ENCODE peak calls at places on chromosome 3, in four cellular contexts. One of them, this sample, is unnamed.

GRCh38 chr3:128489860-128490649 is 2.9 kb downstream of the GATA2 start:
- DNase-seq in SK-N-SH: no peak
- DNase-seq in H1: peak
- DNase-seq in GM12878: no peak
- DNase-seq in this sample: peak

GRCh38 chr3:111619833-111620232 is 24.7 kb upstream of the ZBED2 start:
- DNase-seq in SK-N-SH: no peak
- DNase-seq in H1: no peak
- DNase-seq in GM12878: no peak
- DNase-seq in this sample: no peak

GRCh38 chr3:51734572-51734907 is 27.7 kb downstream of the GRM2 start:
- DNase-seq in SK-N-SH: no peak
- DNase-seq in H1: no peak
- DNase-seq in GM12878: no peak
- DNase-seq in this sample: no peak

GRCh38 chr3:60064210-60065178 is 1014.7 kb upstream of the CFAP20DC start:
- DNase-seq in SK-N-SH: no peak
- DNase-seq in H1: no peak
- DNase-seq in GM12878: no peak
- DNase-seq in this sample: no peak

GRCh38 chr3:106036706-106037105 is 167.9 kb upstream of the CBLB start:
- DNase-seq in SK-N-SH: no peak
- DNase-seq in H1: no peak
- DNase-seq in GM12878: no peak
- DNase-seq in this sample: no peak

GRCh38 chr3:143315766-143316165 is 196.2 kb downstream of the CHST2 start:
- DNase-seq in SK-N-SH: no peak
- DNase-seq in H1: no peak
- DNase-seq in GM12878: no peak
- DNase-seq in this sample: no peak

GRCh38 chr3:34568766-34569165 is 770.3 kb downstream of the PDCD6IP start:
- DNase-seq in SK-N-SH: no peak
- DNase-seq in H1: no peak
- DNase-seq in GM12878: no peak
- DNase-seq in this sample: no peak

GRCh38 chr3:111895079-111895478 is 36.0 kb downstream of the PHLDB2 start:
- DNase-seq in SK-N-SH: peak
- DNase-seq in H1: no peak
- DNase-seq in GM12878: no peak
- DNase-seq in this sample: peak

GRCh38 chr3:13016083-13016725 is 57.0 kb downstream of the IQSEC1 start:
- DNase-seq in SK-N-SH: no peak
- DNase-seq in H1: no peak
- DNase-seq in GM12878: peak
- DNase-seq in this sample: no peak

GRCh38 chr3:136893848-136894443 is 31.9 kb downstream of the NCK1 start:
- DNase-seq in SK-N-SH: no peak
- DNase-seq in H1: no peak
- DNase-seq in GM12878: no peak
- DNase-seq in this sample: peak

GRCh38 chr3:98371853-98372252 is 18.2 kb downstream of the OR5K4 start:
- DNase-seq in SK-N-SH: no peak
- DNase-seq in H1: no peak
- DNase-seq in GM12878: no peak
- DNase-seq in this sample: no peak

GRCh38 chr3:113211370-113212154 is at the start of gene BOC:
- DNase-seq in SK-N-SH: peak
- DNase-seq in H1: no peak
- DNase-seq in GM12878: no peak
- DNase-seq in this sample: no peak

GRCh38 chr3:195757371-195757770 is 36.6 kb downstream of the MUC20 start:
- DNase-seq in SK-N-SH: peak
- DNase-seq in H1: no peak
- DNase-seq in GM12878: no peak
- DNase-seq in this sample: no peak

GRCh38 chr3:157865449-157865862 is 240.8 kb downstream of the SHOX2 start:
- DNase-seq in SK-N-SH: no peak
- DNase-seq in H1: peak
- DNase-seq in GM12878: peak
- DNase-seq in this sample: peak

GRCh38 chr3:194617827-194618226 is 15.4 kb downstream of the TMEM44 start:
- DNase-seq in SK-N-SH: no peak
- DNase-seq in H1: no peak
- DNase-seq in GM12878: no peak
- DNase-seq in this sample: no peak

GRCh38 chr3:194620192-194620591 is 13.0 kb downstream of the TMEM44 start:
- DNase-seq in SK-N-SH: no peak
- DNase-seq in H1: no peak
- DNase-seq in GM12878: no peak
- DNase-seq in this sample: no peak

GRCh38 chr3:194618858-194619608 is 14.2 kb downstream of the TMEM44 start:
- DNase-seq in SK-N-SH: no peak
- DNase-seq in H1: no peak
- DNase-seq in GM12878: no peak
- DNase-seq in this sample: no peak

GRCh38 chr3:194621947-194622346 is 11.3 kb downstream of the TMEM44 start:
- DNase-seq in SK-N-SH: no peak
- DNase-seq in H1: no peak
- DNase-seq in GM12878: no peak
- DNase-seq in this sample: no peak

GRCh38 chr3:194619741-194620140 is 13.5 kb downstream of the TMEM44 start:
- DNase-seq in SK-N-SH: no peak
- DNase-seq in H1: no peak
- DNase-seq in GM12878: no peak
- DNase-seq in this sample: no peak
- TF ChIP-seq TCF12 in SK-N-SH: no peak
- TF ChIP-seq TCF12 in H1: no peak
- TF ChIP-seq TCF12 in GM12878: no peak
- TF ChIP-seq TCF12 in this sample: no peak

GRCh38 chr3:188133219-188133618 is 20.7 kb upstream of the LPP start:
- DNase-seq in SK-N-SH: no peak
- DNase-seq in H1: no peak
- DNase-seq in GM12878: no peak
- DNase-seq in this sample: no peak
- TF ChIP-seq TCF12 in SK-N-SH: no peak
- TF ChIP-seq TCF12 in H1: no peak
- TF ChIP-seq TCF12 in GM12878: no peak
- TF ChIP-seq TCF12 in this sample: no peak

GRCh38 chr3:134252766-134253165 is 2.1 kb upstream of the RYK start:
- DNase-seq in SK-N-SH: no peak
- DNase-seq in H1: no peak
- DNase-seq in GM12878: no peak
- DNase-seq in this sample: no peak

GRCh38 chr3:134251731-134252391 is 1.2 kb upstream of the RYK start:
- DNase-seq in SK-N-SH: peak
- DNase-seq in H1: no peak
- DNase-seq in GM12878: no peak
- DNase-seq in this sample: peak

GRCh38 chr3:134249935-134250716 is 533 bp downstream of the RYK start:
- DNase-seq in SK-N-SH: peak
- DNase-seq in H1: peak
- DNase-seq in GM12878: no peak
- DNase-seq in this sample: peak

GRCh38 chr3:134249442-134249841 is 1.2 kb downstream of the RYK start:
- DNase-seq in SK-N-SH: no peak
- DNase-seq in H1: no peak
- DNase-seq in GM12878: no peak
- DNase-seq in this sample: no peak

DNA sequence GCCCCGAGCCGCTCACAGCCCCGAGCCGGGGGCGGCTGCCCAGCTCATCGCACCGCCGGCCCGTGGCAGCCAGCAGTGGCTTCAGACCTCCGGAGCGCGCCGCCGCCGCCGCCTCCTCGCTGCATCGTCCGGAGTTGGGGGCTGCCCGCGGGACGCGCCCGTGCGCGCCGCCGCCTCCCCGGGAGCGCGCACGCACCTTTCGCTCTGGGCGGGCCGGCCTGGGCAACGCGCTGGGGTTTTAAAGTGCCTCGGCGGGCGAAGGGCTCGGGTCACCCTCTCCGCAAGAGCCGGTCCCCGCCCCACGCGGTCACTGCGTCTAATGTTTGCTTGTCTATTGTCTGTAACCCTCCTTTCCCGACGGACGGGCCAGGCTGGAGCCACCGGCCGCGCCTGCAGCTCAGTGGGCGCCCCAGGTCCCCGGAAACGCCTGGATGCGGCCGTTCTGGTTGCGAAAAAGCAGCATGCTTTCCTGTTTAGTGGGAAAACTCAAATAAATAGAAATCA is at the start of gene RYK:
- DNase-seq in SK-N-SH: peak
- DNase-seq in H1: peak
- DNase-seq in GM12878: no peak
- DNase-seq in this sample: peak
- TF ChIP-seq TCF12 in SK-N-SH: no peak
- TF ChIP-seq TCF12 in H1: no peak
- TF ChIP-seq TCF12 in GM12878: no peak
- TF ChIP-seq TCF12 in this sample: peak

GRCh38 chr3:196889844-196890243 is 22.1 kb downstream of the SENP5 start:
- DNase-seq in SK-N-SH: no peak
- DNase-seq in H1: no peak
- DNase-seq in GM12878: no peak
- DNase-seq in this sample: no peak
- TF ChIP-seq TCF12 in SK-N-SH: no peak
- TF ChIP-seq TCF12 in H1: no peak
- TF ChIP-seq TCF12 in GM12878: no peak
- TF ChIP-seq TCF12 in this sample: no peak

GRCh38 chr3:18679226-18679625 is 254.1 kb upstream of the SATB1 start:
- DNase-seq in SK-N-SH: no peak
- DNase-seq in H1: no peak
- DNase-seq in GM12878: no peak
- DNase-seq in this sample: no peak
- TF ChIP-seq TCF12 in SK-N-SH: no peak
- TF ChIP-seq TCF12 in H1: no peak
- TF ChIP-seq TCF12 in GM12878: no peak
- TF ChIP-seq TCF12 in this sample: no peak

GRCh38 chr3:146715176-146715575 is 110.0 kb upstream of the PLSCR5 start:
- DNase-seq in SK-N-SH: no peak
- DNase-seq in H1: no peak
- DNase-seq in GM12878: no peak
- DNase-seq in this sample: no peak
- TF ChIP-seq TCF12 in SK-N-SH: no peak
- TF ChIP-seq TCF12 in H1: no peak
- TF ChIP-seq TCF12 in GM12878: no peak
- TF ChIP-seq TCF12 in this sample: no peak

This sample was measured in HepG2.